ENCODE peak calls at places on chromosomes 3 and 15, in four cellular contexts. J, W, P and H are unnamed samples.

GRCh38 chr3:186057594-186057993 is 51.3 kb downstream of the ETV5 start:
- DNase-seq in W (no peak), P (no peak), J (no peak), H (no peak)

GRCh38 chr3:32492684-32493436 is 9.8 kb downstream of the CMTM6 start:
- DNase-seq in P (no peak), W (no peak), J (no peak), H (no peak)

GRCh38 chr15:28904541-28905303 is 18.9 kb downstream of the APBA2 start:
- DNase-seq in W (no peak), J (no peak), P (no peak), H (no peak)

GRCh38 chr3:160540546-160540945 is 24.8 kb downstream of the KPNA4 start:
- DNase-seq in P (no peak), W (no peak), J (no peak), H (no peak)

GRCh38 chr3:170766253-170766652 is 103.7 kb downstream of the RPL22L1 start:
- DNase-seq in P (no peak), J (no peak), W (no peak), H (no peak)

GRCh38 chr3:139127101-139127500 is 82.4 kb upstream of the PRR23C start:
- DNase-seq in W (no peak), J (no peak), P (no peak), H (no peak)

GRCh38 chr3:43286115-43286885 is at the start of gene SNRK:
- DNase-seq in W (peak; percentile 97), J (peak; percentile 86), P (peak; percentile 92), H (peak; percentile 96)

GRCh38 chr15:98734472-98735284 is 86.3 kb downstream of the IGF1R start:
- DNase-seq in P (no peak), W (no peak), J (no peak), H (no peak)

GRCh38 chr15:100723323-100723801 is 121.0 kb downstream of the ASB7 start:
- DNase-seq in P (no peak), J (no peak), W (no peak), H (no peak)

GRCh38 chr3:72353236-72354105 is 494.8 kb downstream of the SHQ1 start:
- DNase-seq in J (no peak), P (no peak), W (no peak), H (no peak)

GRCh38 chr15:45550436-45550835 is 27.9 kb upstream of the SLC30A4 start:
- DNase-seq in J (no peak), P (no peak), W (no peak), H (no peak)

GRCh38 chr15:66842710-66843441 is 140.8 kb downstream of the SMAD6 start:
- DNase-seq in P (no peak), W (peak; percentile 27), J (no peak), H (peak; percentile 29)

GRCh38 chr15:31758126-31758525 is 272.2 kb upstream of the CHRNA7 start:
- DNase-seq in W (no peak), P (no peak), J (peak; percentile 95), H (no peak)

GRCh38 chr3:152109038-152109437 is 159.7 kb upstream of the MBNL1 start:
- DNase-seq in J (no peak), P (no peak), W (no peak), H (no peak)

GRCh38 chr3:73086071-73086494 is 24.6 kb downstream of the EBLN2 start:
- DNase-seq in W (peak; percentile 51), P (peak; percentile 34), J (peak; percentile 29), H (peak; percentile 47)

GRCh38 chr15:93929375-93930094 is 301.8 kb upstream of the MCTP2 start:
- DNase-seq in J (no peak), W (no peak), P (no peak), H (no peak)